ENCODE peak calls at places on chromosomes 4 and X, in five cellular contexts. B is A549, U is H1, E is K562, V is HepG2. M is an unnamed sample.

GRCh38 chr4:43357252-43357974 is 464.9 kb downstream of the GRXCR1 start:
- DNase-seq in V (no peak), U (no peak), B (no peak), E (no peak), M (no peak)

GRCh38 chr4:121139533-121140222 is 24.4 kb downstream of the TNIP3 start:
- DNase-seq in E (no peak), U (no peak), V (no peak), B (no peak), M (no peak)

GRCh38 chr4:13348216-13348615 is 135.9 kb downstream of the RAB28 start:
- DNase-seq in V (no peak), E (no peak), B (no peak), U (no peak), M (no peak)

GRCh38 chr4:165560941-165561340 is 182.1 kb downstream of the CPE start:
- DNase-seq in V (no peak), U (no peak), E (no peak), B (no peak), M (no peak)

GRCh38 chr4:42410446-42410845 is 13.2 kb downstream of the SHISA3 start:
- DNase-seq in U (no peak), E (no peak), V (no peak), B (no peak), M (no peak)

GRCh38 chrX:22134681-22135080 is 102.6 kb downstream of the PHEX start:
- DNase-seq in U (no peak), V (peak), B (peak), E (no peak), M (peak)

GRCh38 chrX:10633722-10634121 is 13.3 kb upstream of the MID1 start:
- DNase-seq in V (no peak), U (no peak), B (peak), E (peak), M (no peak)

GRCh38 chr4:87152310-87153061 is 67.9 kb downstream of the KLHL8 start:
- DNase-seq in E (no peak), V (no peak), U (no peak), B (no peak), M (no peak)

GRCh38 chrX:103919336-103919682 is 43.1 kb upstream of the TMSB15B start:
- DNase-seq in B (peak), U (no peak), V (no peak), E (no peak), M (no peak)

GRCh38 chrX:46912673-46913491 is 661 bp downstream of the JADE3 start:
- DNase-seq in V (peak), E (peak), B (peak), U (peak), M (peak)

GRCh38 chr4:10072420-10073017 is 44.1 kb downstream of the WDR1 start:
- DNase-seq in B (no peak), E (no peak), U (no peak), V (no peak), M (no peak)

GRCh38 chrX:38232287-38232686 is 11.6 kb upstream of the SRPX start:
- DNase-seq in B (no peak), V (no peak), E (no peak), U (no peak), M (no peak)

GRCh38 chr4:153521467-153521866 is 55.3 kb downstream of the TMEM131L start:
- DNase-seq in V (no peak), B (no peak), U (no peak), E (no peak), M (no peak)

GRCh38 chr4:102036016-102036415 is 245.5 kb downstream of the BANK1 start:
- DNase-seq in E (no peak), V (no peak), B (no peak), U (no peak), M (no peak)

GRCh38 chr4:61308033-61308432 is 107.9 kb downstream of the ADGRL3 start:
- DNase-seq in V (no peak), U (no peak), E (no peak), B (no peak), M (no peak)

GRCh38 chrX:68375803-68376202 is 57.5 kb downstream of the OPHN1 start:
- DNase-seq in V (no peak), B (no peak), U (no peak), E (no peak), M (no peak)

GRCh38 chr4:100295792-100296191 is 105.5 kb upstream of the DDIT4L start:
- DNase-seq in U (no peak), B (no peak), E (no peak), V (no peak), M (no peak)

GRCh38 chr4:165861378-165861777 is 11.7 kb upstream of the TLL1 start:
- DNase-seq in V (no peak), U (no peak), E (no peak), B (no peak), M (no peak)

GRCh38 chr4:26325191-26325590 is 4.4 kb downstream of the RBPJ start:
- DNase-seq in U (no peak), V (peak), E (no peak), B (peak), M (peak)

GRCh38 chr4:8615921-8616787 is 23.6 kb downstream of the CPZ start:
- DNase-seq in B (no peak), V (no peak), E (no peak), U (no peak), M (peak)

GRCh38 chrX:24215282-24215681 is 65.8 kb downstream of the ZFX start:
- DNase-seq in V (no peak), U (no peak), E (no peak), B (no peak), M (no peak)

GRCh38 chr4:31106419-31106818 is 386.2 kb downstream of the PCDH7 start:
- DNase-seq in B (no peak), V (no peak), U (no peak), E (no peak), M (no peak)

GRCh38 chrX:100363926-100364325 is 46.1 kb downstream of the PCDH19 start:
- DNase-seq in E (no peak), B (no peak), U (no peak), V (no peak), M (no peak)

GRCh38 chrX:141936080-141936479 is 32.4 kb downstream of the MAGEC1 start:
- DNase-seq in B (peak), U (no peak), V (no peak), E (no peak), M (no peak)

GRCh38 chr4:127623755-127624087 is 9.0 kb upstream of the INTU start:
- DNase-seq in E (no peak), B (peak), U (no peak), V (no peak), M (no peak)

GRCh38 chr4:174377613-174378012 is 93.9 kb downstream of the CEP44 start:
- DNase-seq in B (peak), V (peak), U (no peak), E (no peak), M (no peak)

GRCh38 chr4:53119685-53120084 is 246.2 kb downstream of the SCFD2 start:
- DNase-seq in U (no peak), V (peak), E (no peak), B (no peak), M (no peak)

GRCh38 chr4:112552668-112553067 is 36.7 kb upstream of the NEUROG2 start:
- DNase-seq in E (no peak), V (peak), B (peak), U (no peak), M (no peak)

GRCh38 chr4:84730375-84730774 is 147.4 kb downstream of the CDS1 start:
- DNase-seq in E (no peak), V (no peak), B (no peak), U (no peak), M (no peak)

GRCh38 chrX:43640481-43640880 is 15.6 kb upstream of the MAOA start:
- DNase-seq in V (no peak), E (no peak), U (no peak), B (no peak), M (no peak)

GRCh38 chrX:123475068-123475724 is 257.7 kb downstream of the THOC2 start:
- DNase-seq in U (no peak), B (peak), V (no peak), E (no peak), M (no peak)

GRCh38 chr4:26094076-26094475 is 180.1 kb downstream of the SMIM20 start:
- DNase-seq in E (no peak), V (no peak), B (no peak), U (no peak), M (no peak)

GRCh38 chr4:139077567-139078355 is 62.2 kb downstream of the NOCT start:
- DNase-seq in B (no peak), E (no peak), U (no peak), V (no peak), M (no peak)

GRCh38 chrX:434946-435345 is 48.2 kb upstream of the PPP2R3B start:
- DNase-seq in U (no peak), E (no peak), V (no peak), B (no peak), M (no peak)

GRCh38 chrX:34437586-34437985 is 219.5 kb downstream of the TMEM47 start:
- DNase-seq in B (no peak), E (no peak), V (no peak), U (no peak), M (no peak)

GRCh38 chr4:63717384-63717783 is 691.9 kb downstream of the TECRL start:
- DNase-seq in V (peak), U (no peak), E (no peak), B (peak), M (peak)

GRCh38 chr4:136357556-136357955 is 1174.7 kb downstream of the PCDH18 start:
- DNase-seq in E (no peak), B (no peak), V (no peak), U (no peak), M (no peak)

GRCh38 chr4:83219344-83219990 is 65.1 kb downstream of the COQ2 start:
- DNase-seq in V (no peak), U (no peak), B (no peak), E (no peak), M (no peak)

GRCh38 chr4:82797591-82798081 is 960 bp downstream of the SCD5 start:
- DNase-seq in U (peak), B (peak), V (no peak), E (no peak), M (peak)

GRCh38 chrX:17798921-17799320 is 61.6 kb downstream of the SCML1 start:
- DNase-seq in E (no peak), V (no peak), U (no peak), B (no peak), M (no peak)
- TF ChIP-seq CHD2 in E (no peak), V (no peak), U (no peak), B (no peak), M (no peak)

DNA sequence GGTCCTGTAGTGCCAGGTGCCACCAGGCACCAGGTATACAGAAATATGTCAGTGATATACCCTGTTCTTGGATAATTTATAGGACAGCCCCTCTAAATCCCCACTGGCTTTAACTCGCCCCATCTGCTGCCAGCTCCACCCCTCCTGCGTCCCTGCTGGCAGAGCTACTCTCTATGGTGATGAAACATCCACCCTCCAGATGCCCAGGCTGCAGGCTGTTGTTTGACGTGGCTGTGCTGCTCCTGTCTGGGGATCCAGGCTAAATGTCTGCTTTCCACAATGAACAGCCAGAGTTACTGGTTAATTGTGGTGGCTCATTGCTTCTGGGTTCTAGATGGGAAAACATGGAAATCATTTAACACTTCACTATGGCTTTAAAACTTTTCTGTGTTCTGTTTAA is 12.9 kb downstream of the NHSL2 start:
- DNase-seq in B (no peak), E (no peak), U (no peak), V (no peak), M (peak)
- TF ChIP-seq CHD2 in B (no peak), E (no peak), U (no peak), V (no peak), M (no peak)

GRCh38 chrX:119190736-119191282 is 45.3 kb upstream of the PGRMC1 start:
- DNase-seq in E (no peak), V (no peak), B (peak), U (no peak), M (no peak)
- TF ChIP-seq CHD2 in E (no peak), V (no peak), B (no peak), U (no peak), M (no peak)

DNA sequence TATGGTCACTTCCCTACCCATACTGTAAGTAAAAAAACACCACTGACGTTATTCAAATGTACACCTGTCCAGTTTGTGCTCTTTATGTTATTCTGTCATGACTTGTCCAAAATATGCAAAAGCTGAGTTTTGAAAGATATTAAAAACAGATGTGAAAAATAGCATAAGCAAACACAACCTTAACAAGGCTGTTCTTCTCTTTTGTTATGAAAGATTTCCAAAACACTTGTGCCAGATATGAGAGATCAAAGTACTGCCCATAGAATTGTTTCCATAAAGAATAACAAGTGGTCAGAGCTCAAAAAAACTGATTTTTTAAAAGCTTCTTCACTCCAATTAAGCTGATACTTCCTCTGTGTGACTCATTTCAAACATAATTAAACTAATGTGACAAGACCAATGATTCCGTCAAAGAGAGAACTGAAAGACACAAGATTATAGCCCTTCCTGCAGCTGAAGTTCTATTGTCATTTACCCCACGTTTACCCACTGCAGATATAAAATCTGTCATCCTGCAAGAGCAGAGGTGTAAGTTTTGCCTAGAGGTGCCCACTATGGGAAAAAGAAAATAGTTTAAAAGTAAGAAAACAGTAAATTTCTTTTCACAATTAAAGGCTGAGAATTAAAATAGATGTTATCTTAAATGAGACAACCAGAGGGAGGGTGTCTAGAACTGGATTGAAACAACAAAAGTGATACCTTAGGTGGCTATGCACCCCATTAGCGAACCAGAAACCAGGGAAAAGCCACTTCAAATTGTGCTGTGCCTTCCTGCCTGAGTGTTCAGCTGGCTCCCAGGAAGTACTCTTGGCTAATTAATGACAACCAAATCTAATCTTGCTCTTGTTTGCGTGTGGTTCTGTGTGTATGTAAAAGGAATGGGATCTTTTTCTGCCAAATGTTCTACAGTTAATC is 30.1 kb downstream of the RASSF6 start:
- DNase-seq in V (no peak), U (no peak), B (no peak), E (no peak), M (no peak)
- TF ChIP-seq CHD2 in V (no peak), U (no peak), B (no peak), E (no peak), M (no peak)

GRCh38 chrX:108701633-108702032 is 34.7 kb downstream of the IRS4 start:
- DNase-seq in E (no peak), V (no peak), B (no peak), U (no peak), M (no peak)

GRCh38 chrX:108699368-108699767 is 37.0 kb downstream of the IRS4 start:
- DNase-seq in B (peak), U (no peak), V (peak), E (peak), M (peak)

GRCh38 chrX:108696690-108697089 is 39.7 kb downstream of the IRS4 start:
- DNase-seq in E (no peak), B (no peak), U (no peak), V (no peak), M (no peak)
- TF ChIP-seq CHD2 in E (no peak), B (no peak), U (no peak), V (no peak), M (no peak)